ENCODE peak calls at places on chromosomes 13 and 19, in ten cellular contexts. C is myocyte; U is fibroblast of lung; B is iris pigment epithelial cell; P is naive thymus-derived CD4-positive, alpha-beta T cell; A is hippocampal formation; I is astrocyte of the spinal cord; L is T-helper 9 cell; G is activated naive CD4-positive, alpha-beta T cell treated with anti-CD3 and anti-CD28 coated beads, Interleukin-2, amount 50 U/mL, for 72 hours; M is WTC11. D is an unnamed sample.
A peak's percentile ranks its signal among the peaks of the same experiment; 100 is the strongest.

GRCh38 chr13:100589178-100589725 is 663 bp upstream of the GGACT start:
- DNase-seq in C (no peak), U (no peak), B (no peak), P (no peak), A (no peak), I (no peak), L (no peak), G (no peak), M (no peak), D (no peak)

GRCh38 chr13:94344126-94344863 is 135.2 kb downstream of the DCT start:
- DNase-seq in C (peak; percentile 57), U (no peak), B (peak; percentile 51), P (no peak), A (no peak), I (no peak), L (no peak), G (no peak), M (no peak), D (no peak)

GRCh38 chr19:13127051-13127450 is 9.0 kb downstream of the NACC1 start:
- DNase-seq in C (no peak), U (peak; percentile 47), B (peak; percentile 43), P (no peak), A (no peak), I (no peak), L (no peak), G (no peak), M (no peak), D (no peak)

GRCh38 chr13:112725346-112726017 is 35.6 kb downstream of the ATP11A start:
- DNase-seq in C (peak; percentile 96), U (no peak), B (no peak), P (no peak), A (no peak), I (no peak), L (no peak), G (no peak), M (no peak), D (peak; percentile 56)

GRCh38 chr13:20285530-20285929 is 53.4 kb upstream of the GJB6 start:
- DNase-seq in C (no peak), U (no peak), B (no peak), P (no peak), A (no peak), I (no peak), L (no peak), G (no peak), M (no peak), D (no peak)

GRCh38 chr19:1254530-1255185 is 6.3 kb downstream of the MIDN start:
- DNase-seq in C (no peak), U (no peak), B (no peak), P (no peak), A (no peak), I (no peak), L (no peak), G (no peak), M (no peak), D (peak; percentile 50)

GRCh38 chr13:75830842-75831241 is 194.7 kb downstream of the LMO7 start:
- DNase-seq in C (peak; percentile 61), U (peak; percentile 51), B (peak; percentile 63), P (no peak), A (no peak), I (peak; percentile 79), L (no peak), G (no peak), M (no peak), D (no peak)

GRCh38 chr19:13187419-13187818 is 37.2 kb downstream of the IER2 start:
- DNase-seq in C (no peak), U (no peak), B (no peak), P (no peak), A (no peak), I (no peak), L (no peak), G (no peak), M (no peak), D (no peak)

GRCh38 chr19:6509118-6509971 is 7.2 kb upstream of the TUBB4A start:
- DNase-seq in C (no peak), U (no peak), B (no peak), P (no peak), A (peak; percentile 93), I (no peak), L (no peak), G (no peak), M (no peak), D (peak; percentile 95)

GRCh38 chr13:28624707-28625432 is 34.1 kb upstream of the POMP start:
- DNase-seq in C (no peak), U (no peak), B (no peak), P (no peak), A (no peak), I (no peak), L (no peak), G (no peak), M (no peak), D (no peak)

GRCh38 chr19:2582984-2583956 is 107.3 kb downstream of the GADD45B start:
- DNase-seq in C (no peak), U (peak; percentile 43), B (no peak), P (no peak), A (no peak), I (no peak), L (no peak), G (no peak), M (no peak), D (no peak)

GRCh38 chr19:313169-313987 is 22.2 kb upstream of the PLPP2 start:
- DNase-seq in C (no peak), U (no peak), B (no peak), P (no peak), A (no peak), I (no peak), L (no peak), G (no peak), M (no peak), D (no peak)

GRCh38 chr19:44960906-44961734 is 5.9 kb downstream of the CLPTM1 start:
- DNase-seq in C (peak; percentile 93), U (no peak), B (no peak), P (no peak), A (no peak), I (no peak), L (no peak), G (no peak), M (no peak), D (no peak)

GRCh38 chr13:24651718-24652345 is 28.4 kb upstream of the ATP12A start:
- DNase-seq in C (no peak), U (no peak), B (no peak), P (no peak), A (no peak), I (no peak), L (no peak), G (no peak), M (no peak), D (no peak)

GRCh38 chr19:11279505-11280236 is 16.3 kb upstream of the TSPAN16 start:
- DNase-seq in C (peak; percentile 71), U (no peak), B (no peak), P (peak; percentile 45), A (no peak), I (no peak), L (peak; percentile 7), G (peak; percentile 68), M (no peak), D (no peak)

GRCh38 chr13:80101040-80101439 is 239.9 kb downstream of the SPRY2 start:
- DNase-seq in C (no peak), U (no peak), B (no peak), P (no peak), A (no peak), I (no peak), L (no peak), G (no peak), M (no peak), D (no peak)

GRCh38 chr13:66553391-66553790 is 676.7 kb downstream of the PCDH9 start:
- DNase-seq in C (no peak), U (no peak), B (peak; percentile 56), P (no peak), A (no peak), I (no peak), L (no peak), G (no peak), M (no peak), D (no peak)

GRCh38 chr13:42990991-42991891 is 800 bp downstream of the EPSTI1 start:
- DNase-seq in C (no peak), U (no peak), B (no peak), P (no peak), A (no peak), I (no peak), L (no peak), G (no peak), M (no peak), D (no peak)

GRCh38 chr19:42942187-42942789 is 5.3 kb upstream of the PSG7 start:
- DNase-seq in C (no peak), U (peak; percentile 2), B (no peak), P (no peak), A (no peak), I (peak; percentile 13), L (no peak), G (no peak), M (peak; percentile 55), D (no peak)

GRCh38 chr13:100131863-100132574 is 43.1 kb downstream of the PCCA start:
- DNase-seq in C (peak; percentile 43), U (peak; percentile 62), B (peak; percentile 98), P (no peak), A (no peak), I (peak; percentile 81), L (no peak), G (peak; percentile 65), M (no peak), D (no peak)

GRCh38 chr13:94006271-94006670 is 473.2 kb downstream of the DCT start:
- DNase-seq in C (no peak), U (no peak), B (peak; percentile 4), P (no peak), A (no peak), I (no peak), L (no peak), G (no peak), M (no peak), D (no peak)

GRCh38 chr19:21749090-21749489 is 18.3 kb downstream of the ZNF100 start:
- DNase-seq in C (no peak), U (no peak), B (peak; percentile 60), P (no peak), A (no peak), I (peak; percentile 26), L (no peak), G (no peak), M (no peak), D (no peak)

GRCh38 chr19:42176990-42177685 is 40.3 kb downstream of the DEDD2 start:
- DNase-seq in C (peak; percentile 79), U (peak; percentile 69), B (peak; percentile 85), P (peak; percentile 82), A (peak; percentile 62), I (peak; percentile 72), L (peak; percentile 74), G (no peak), M (peak; percentile 85), D (peak; percentile 71)

GRCh38 chr13:20270163-20270865 is 38.2 kb upstream of the GJB6 start:
- DNase-seq in C (no peak), U (no peak), B (no peak), P (no peak), A (no peak), I (peak; percentile 15), L (no peak), G (no peak), M (no peak), D (no peak)

GRCh38 chr13:37132211-37132610 is 26.7 kb upstream of the CSNK1A1L start:
- DNase-seq in C (no peak), U (no peak), B (peak; percentile 66), P (no peak), A (no peak), I (no peak), L (no peak), G (no peak), M (no peak), D (no peak)

GRCh38 chr19:12652219-12652618 is 14.3 kb downstream of the MAN2B1 start:
- DNase-seq in C (no peak), U (no peak), B (no peak), P (no peak), A (no peak), I (no peak), L (no peak), G (no peak), M (no peak), D (no peak)